ENCODE peak calls at places on chromosome 3, in eight cellular contexts. Q is upper lobe of right lung, W is PC-3, O is right cardiac atrium, J is hepatocyte, M is mammary epithelial cell, Y is mucosa of descending colon, A is tibial nerve. I is an unnamed sample. For H3K4me1, the result is how much of the 10 kb centered on the place peaks cover.

GRCh38 chr3:141487419-141488345 is 855 bp downstream of the RASA2 start:
- DNase-seq in Q (peak), W (peak), O (peak), J (peak), M (peak), Y (peak), A (peak), I (peak)

GRCh38 chr3:13308406-13308805 is 111.7 kb downstream of the NUP210 start:
- DNase-seq in Q (no peak), W (peak), O (no peak), J (peak), M (peak), Y (peak), A (no peak), I (no peak)

GRCh38 chr3:12507871-12508281 is 23.6 kb downstream of the TSEN2 start:
- DNase-seq in Q (no peak), W (peak), O (no peak), J (peak), M (peak), Y (no peak), A (no peak), I (no peak)

GRCh38 chr3:7788881-7789280 is 712.7 kb upstream of the LMCD1 start:
- DNase-seq in Q (no peak), W (no peak), O (no peak), J (no peak), M (no peak), Y (no peak), A (no peak), I (no peak)

GRCh38 chr3:185595520-185595919 is 9.4 kb downstream of the SENP2 start:
- DNase-seq in Q (no peak), W (no peak), O (no peak), J (no peak), M (no peak), Y (no peak), A (no peak), I (no peak)

GRCh38 chr3:52290596-52291507 is 3.2 kb downstream of the GLYCTK start:
- DNase-seq in Q (peak), W (no peak), O (no peak), J (no peak), M (no peak), Y (peak), A (no peak), I (no peak)

GRCh38 chr3:140584549-140584948 is 93.3 kb upstream of the TRIM42 start:
- DNase-seq in Q (no peak), W (no peak), O (no peak), J (no peak), M (no peak), Y (no peak), A (no peak), I (no peak)

GRCh38 chr3:111667621-111668239 is 72.6 kb upstream of the ZBED2 start:
- DNase-seq in Q (no peak), W (no peak), O (no peak), J (no peak), M (peak), Y (peak), A (peak), I (peak)

GRCh38 chr3:120424506-120424905 is 26.3 kb downstream of the FSTL1 start:
- DNase-seq in Q (no peak), W (no peak), O (peak), J (no peak), M (no peak), Y (no peak), A (no peak), I (no peak)

GRCh38 chr3:114128231-114128630 is 50.6 kb downstream of the DRD3 start:
- DNase-seq in Q (no peak), W (no peak), O (no peak), J (no peak), M (no peak), Y (no peak), A (no peak), I (no peak)

GRCh38 chr3:69012836-69013255 is 638 bp downstream of the EOGT start:
- DNase-seq in Q (peak), W (peak), O (peak), J (peak), M (no peak), Y (peak), A (peak), I (no peak)

GRCh38 chr3:37715358-37715757 is 146.3 kb upstream of the CTDSPL start:
- DNase-seq in Q (no peak), W (no peak), O (no peak), J (no peak), M (no peak), Y (no peak), A (no peak), I (no peak)

GRCh38 chr3:173635826-173636225 is 238.3 kb downstream of the NLGN1 start:
- DNase-seq in Q (no peak), W (no peak), O (no peak), J (no peak), M (no peak), Y (no peak), A (no peak), I (no peak)

GRCh38 chr3:72100626-72101187 is 315.8 kb upstream of the PROK2 start:
- DNase-seq in Q (peak), W (peak), O (peak), J (peak), M (peak), Y (peak), A (peak), I (peak)

GRCh38 chr3:76470285-76470684 is 569.6 kb upstream of the ROBO2 start:
- DNase-seq in Q (no peak), W (peak), O (no peak), J (no peak), M (no peak), Y (no peak), A (no peak), I (no peak)

GRCh38 chr3:43286886-43287301 is 554 bp downstream of the SNRK start:
- DNase-seq in Q (no peak), W (peak), O (no peak), J (peak), M (peak), Y (peak), A (no peak), I (peak)

GRCh38 chr3:140316461-140316860 is 361.4 kb upstream of the TRIM42 start:
- DNase-seq in Q (no peak), W (no peak), O (no peak), J (no peak), M (no peak), Y (no peak), A (no peak), I (no peak)

GRCh38 chr3:58492385-58492970 is 582 bp downstream of the KCTD6 start:
- DNase-seq in Q (no peak), W (peak), O (no peak), J (no peak), M (no peak), Y (peak), A (no peak), I (peak)

GRCh38 chr3:176796371-176796770 is 400.9 kb downstream of the TBL1XR1 start:
- DNase-seq in Q (no peak), W (peak), O (no peak), J (peak), M (no peak), Y (no peak), A (no peak), I (no peak)

GRCh38 chr3:106452096-106452495 is 583.3 kb upstream of the CBLB start:
- DNase-seq in Q (no peak), W (no peak), O (no peak), J (no peak), M (no peak), Y (no peak), A (no peak), I (no peak)

GRCh38 chr3:78978037-78978436 is 789.8 kb downstream of the ROBO1 start:
- DNase-seq in Q (no peak), W (peak), O (no peak), J (no peak), M (peak), Y (no peak), A (no peak), I (no peak)

GRCh38 chr3:160449660-160450598 is at the start of gene TRIM59:
- DNase-seq in Q (peak), W (peak), O (peak), J (peak), M (peak), Y (peak), A (peak), I (peak)

GRCh38 chr3:58383904-58384303 is 49.7 kb downstream of the PDHB start:
- DNase-seq in Q (no peak), W (peak), O (no peak), J (peak), M (peak), Y (no peak), A (peak), I (no peak)

GRCh38 chr3:141618511-141618910 is 119.6 kb upstream of the RNF7 start:
- DNase-seq in Q (no peak), W (no peak), O (no peak), J (peak), M (no peak), Y (no peak), A (no peak), I (no peak)

GRCh38 chr3:56775356-56775914 is 26.3 kb downstream of the ARHGEF3 start:
- DNase-seq in Q (no peak), W (no peak), O (no peak), J (no peak), M (no peak), Y (no peak), A (no peak), I (no peak)

GRCh38 chr3:48747703-48748102 is 30.7 kb upstream of the IP6K2 start:
- DNase-seq in Q (no peak), W (no peak), O (peak), J (no peak), M (no peak), Y (no peak), A (no peak), I (no peak)

GRCh38 chr3:189937302-189938255 is 183.1 kb downstream of the P3H2 start:
- DNase-seq in Q (no peak), W (peak), O (no peak), J (no peak), M (peak), Y (no peak), A (no peak), I (no peak)

GRCh38 chr3:58508437-58508836 is 16.5 kb downstream of the KCTD6 start:
- DNase-seq in Q (no peak), W (no peak), O (no peak), J (no peak), M (no peak), Y (no peak), A (no peak), I (no peak)

GRCh38 chr3:107643038-107643883 is 120.5 kb downstream of the BBX start:
- DNase-seq in Q (no peak), W (peak), O (no peak), J (no peak), M (no peak), Y (no peak), A (no peak), I (no peak)

GRCh38 chr3:104711435-104711834 is 655.3 kb upstream of the ALCAM start:
- DNase-seq in Q (no peak), W (no peak), O (no peak), J (no peak), M (no peak), Y (no peak), A (no peak), I (no peak)

GRCh38 chr3:125165189-125165947 is 47.2 kb downstream of the SLC12A8 start:
- DNase-seq in Q (no peak), W (peak), O (peak), J (peak), M (no peak), Y (peak), A (peak), I (no peak)

GRCh38 chr3:186931487-186932280 is 1.4 kb downstream of the ST6GAL1 start:
- DNase-seq in Q (peak), W (peak), O (peak), J (peak), M (peak), Y (peak), A (no peak), I (peak)

GRCh38 chr3:186930639-186931486 is 537 bp downstream of the ST6GAL1 start:
- DNase-seq in Q (peak), W (peak), O (peak), J (peak), M (peak), Y (peak), A (no peak), I (peak)

GRCh38 chr3:186933801-186934200 is 3.5 kb downstream of the ST6GAL1 start:
- DNase-seq in Q (no peak), W (no peak), O (no peak), J (no peak), M (no peak), Y (no peak), A (no peak), I (no peak)

GRCh38 chr3:186930143-186930638 is at the start of gene ST6GAL1:
- DNase-seq in Q (peak), W (peak), O (peak), J (peak), M (peak), Y (peak), A (no peak), I (peak)

GRCh38 chr3:186932281-186933181 is 2.2 kb downstream of the ST6GAL1 start:
- DNase-seq in Q (no peak), W (no peak), O (no peak), J (no peak), M (peak), Y (no peak), A (no peak), I (no peak)
- H3K4me1 ChIP-seq in Q (under half), W (under half), O (under half), J (under half), M (under half), Y (under half), A (under half), I (under half)

DNA sequence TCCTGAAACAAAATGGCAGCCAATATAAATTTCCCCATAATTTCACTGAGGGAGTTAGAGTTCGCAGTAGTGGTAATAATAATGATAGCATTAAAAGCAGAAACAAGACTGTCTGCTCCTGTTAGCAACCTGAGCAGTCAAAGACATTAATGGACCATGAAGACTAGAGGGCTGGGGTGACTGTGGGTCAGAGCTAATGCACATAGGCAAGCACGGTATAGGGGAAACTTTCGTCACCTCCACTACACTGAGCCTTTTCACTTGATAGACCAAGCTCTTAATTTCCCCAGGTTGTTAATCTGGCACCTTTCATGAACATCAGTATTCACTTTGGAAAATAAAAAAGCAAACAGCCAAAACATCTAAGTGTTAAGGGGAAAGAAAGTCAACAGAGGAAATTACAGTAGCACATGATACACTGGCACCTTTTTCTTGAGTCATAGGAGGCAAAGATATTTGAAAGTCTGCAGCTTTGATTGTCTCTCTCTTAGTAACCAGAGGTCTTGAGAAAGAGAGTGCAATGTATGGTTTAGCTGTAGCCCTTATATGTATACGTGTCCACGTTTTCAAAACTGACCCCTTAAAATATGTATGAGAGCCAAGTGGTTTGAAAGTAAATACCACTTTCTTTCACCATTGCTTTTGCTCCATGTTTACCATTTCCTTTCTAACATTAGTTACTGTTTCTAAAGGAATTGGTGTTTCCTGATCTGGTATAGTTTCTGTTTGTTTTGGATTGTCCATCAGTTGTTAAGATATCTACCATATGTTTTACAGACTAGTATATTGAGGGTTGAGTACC is 104.8 kb downstream of the FILIP1L start:
- DNase-seq in Q (no peak), W (no peak), O (no peak), J (no peak), M (no peak), Y (no peak), A (no peak), I (no peak)
- H3K4me3 ChIP-seq in Q (no peak), W (no peak), O (no peak), J (no peak), M (no peak), Y (no peak), A (no peak), I (no peak)

GRCh38 chr3:182814419-182815160 is 21.3 kb downstream of the ATP11B start:
- DNase-seq in Q (no peak), W (no peak), O (no peak), J (no peak), M (no peak), Y (no peak), A (no peak), I (no peak)
- H3K4me1 ChIP-seq in Q (under half), W (under half), O (under half), J (under half), M (under half), Y (under half), A (under half), I (under half)

DNA sequence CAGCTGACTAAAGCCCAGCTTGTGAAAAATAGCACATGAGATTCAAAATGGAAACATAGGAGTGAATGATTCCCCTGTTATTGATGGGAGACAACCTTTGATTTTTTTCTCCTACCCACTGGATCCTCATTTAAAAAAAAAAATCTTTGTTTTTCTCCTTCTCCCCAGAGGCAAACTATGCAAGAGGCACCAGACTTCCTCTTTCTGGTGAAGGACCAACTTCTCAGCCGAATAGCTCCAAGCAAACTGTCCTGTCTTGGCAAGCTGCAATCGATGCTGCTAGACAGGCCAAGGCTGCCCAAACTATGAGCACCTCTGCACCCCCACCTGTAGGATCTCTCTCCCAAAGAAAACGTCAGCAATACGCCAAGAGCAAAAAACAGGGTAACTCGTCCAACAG is 2.6 kb downstream of the CACNA1D start:
- DNase-seq in Q (no peak), W (no peak), O (no peak), J (no peak), M (no peak), Y (no peak), A (no peak), I (no peak)
- H3K4me3 ChIP-seq in Q (peak), W (no peak), O (no peak), J (no peak), M (no peak), Y (no peak), A (no peak), I (no peak)

DNA sequence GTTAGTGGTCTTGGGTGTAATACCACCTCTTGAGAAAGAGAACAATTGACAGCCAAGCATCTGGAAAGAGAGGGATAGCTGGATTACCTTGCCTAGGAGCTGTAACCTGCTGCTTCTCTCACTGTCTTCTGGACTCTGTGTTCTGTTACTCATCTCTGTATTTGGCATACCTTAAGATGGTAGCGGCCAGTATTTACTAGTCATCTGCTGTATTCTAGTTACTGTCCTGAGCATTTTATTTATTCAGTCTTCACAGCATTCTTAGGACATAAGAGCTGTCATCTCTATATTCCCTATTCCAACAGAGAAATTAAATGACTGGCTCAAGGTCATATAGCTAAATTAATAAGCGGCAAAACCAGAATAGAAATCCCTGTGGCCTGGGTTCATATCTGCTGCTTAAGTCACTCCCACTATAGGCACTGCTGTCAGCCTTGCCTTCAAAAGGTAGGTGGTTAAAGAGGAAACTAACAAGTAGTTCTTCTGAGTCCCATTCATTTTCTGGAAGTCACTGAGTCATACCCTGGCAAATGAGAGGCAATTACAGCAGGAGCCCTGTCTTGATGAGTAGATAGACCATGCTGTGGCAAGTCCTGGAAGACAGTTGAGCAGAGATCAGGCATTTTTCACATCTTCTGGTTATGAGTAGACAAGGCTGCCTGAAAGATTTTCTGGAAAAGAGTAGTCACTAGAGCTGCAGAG is 68.2 kb downstream of the RAB7A start:
- DNase-seq in Q (no peak), W (peak), O (no peak), J (peak), M (peak), Y (no peak), A (no peak), I (no peak)
- H3K4me1 ChIP-seq in Q (under half), W (under half), O (under half), J (under half), M (under half), Y (under half), A (under half), I (half or more)

GRCh38 chr3:122024800-122025199 is 2.8 kb upstream of the ILDR1 start:
- DNase-seq in Q (no peak), W (no peak), O (no peak), J (no peak), M (no peak), Y (no peak), A (no peak), I (no peak)

GRCh38 chr3:122019493-122019892 is 2.6 kb downstream of the ILDR1 start:
- DNase-seq in Q (no peak), W (no peak), O (no peak), J (no peak), M (no peak), Y (no peak), A (no peak), I (no peak)

GRCh38 chr3:122023335-122023734 is 1.3 kb upstream of the ILDR1 start:
- DNase-seq in Q (no peak), W (no peak), O (no peak), J (no peak), M (no peak), Y (no peak), A (no peak), I (no peak)

GRCh38 chr3:122021037-122021436 is 1.0 kb downstream of the ILDR1 start:
- DNase-seq in Q (no peak), W (no peak), O (no peak), J (no peak), M (no peak), Y (peak), A (no peak), I (no peak)

GRCh38 chr3:122021811-122022401 is at the start of gene ILDR1:
- DNase-seq in Q (peak), W (peak), O (peak), J (peak), M (no peak), Y (peak), A (no peak), I (no peak)
- H3K4me3 ChIP-seq in Q (peak), W (peak), O (peak), J (peak), M (peak), Y (peak), A (no peak), I (no peak)

GRCh38 chr3:66469220-66469640 is 31.6 kb downstream of the LRIG1 start:
- DNase-seq in Q (no peak), W (no peak), O (no peak), J (no peak), M (no peak), Y (no peak), A (no peak), I (no peak)
- H3K4me1 ChIP-seq in Q (under half), W (under half), O (under half), J (under half), M (under half), Y (under half), A (under half), I (under half)

I was measured in CD8-positive, alpha-beta T cell.